ENCODE peak calls at places on chromosomes 4 and X, in ten cellular contexts. One of them, this sample, is unnamed.

GRCh38 chrX:125205084-125205917 is 114.4 kb upstream of the TEX13C start:
- DNase-seq in astrocyte of the spinal cord: peak
- DNase-seq in RWPE1: peak
- DNase-seq in CD14-positive monocyte: no peak
- DNase-seq in cardiac fibroblast: no peak
- DNase-seq in BE2C: peak
- DNase-seq in bronchial epithelial cell: peak
- DNase-seq in fibroblast of mammary gland: peak
- DNase-seq in ovary: no peak
- DNase-seq in SK-N-SH: peak
- DNase-seq in this sample: no peak

GRCh38 chr4:100721077-100721476 is 203.3 kb upstream of the EMCN start:
- DNase-seq in RWPE1: no peak
- DNase-seq in fibroblast of mammary gland: no peak
- DNase-seq in bronchial epithelial cell: no peak
- DNase-seq in SK-N-SH: no peak
- DNase-seq in CD14-positive monocyte: no peak
- DNase-seq in ovary: no peak
- DNase-seq in cardiac fibroblast: no peak
- DNase-seq in BE2C: no peak
- DNase-seq in astrocyte of the spinal cord: no peak
- DNase-seq in this sample: no peak

GRCh38 chrX:23465985-23466384 is 131.3 kb downstream of the PTCHD1 start:
- DNase-seq in BE2C: no peak
- DNase-seq in fibroblast of mammary gland: no peak
- DNase-seq in SK-N-SH: no peak
- DNase-seq in ovary: no peak
- DNase-seq in bronchial epithelial cell: no peak
- DNase-seq in CD14-positive monocyte: no peak
- DNase-seq in astrocyte of the spinal cord: no peak
- DNase-seq in RWPE1: no peak
- DNase-seq in cardiac fibroblast: no peak
- DNase-seq in this sample: no peak

GRCh38 chr4:111020961-111021360 is 398.1 kb upstream of the PITX2 start:
- DNase-seq in SK-N-SH: no peak
- DNase-seq in CD14-positive monocyte: no peak
- DNase-seq in RWPE1: no peak
- DNase-seq in fibroblast of mammary gland: no peak
- DNase-seq in BE2C: no peak
- DNase-seq in astrocyte of the spinal cord: no peak
- DNase-seq in bronchial epithelial cell: no peak
- DNase-seq in cardiac fibroblast: no peak
- DNase-seq in ovary: no peak
- DNase-seq in this sample: no peak

GRCh38 chr4:182454440-182455013 is 211.3 kb downstream of the TENM3 start:
- DNase-seq in BE2C: no peak
- DNase-seq in SK-N-SH: no peak
- DNase-seq in ovary: no peak
- DNase-seq in astrocyte of the spinal cord: peak
- DNase-seq in fibroblast of mammary gland: peak
- DNase-seq in bronchial epithelial cell: no peak
- DNase-seq in RWPE1: no peak
- DNase-seq in cardiac fibroblast: no peak
- DNase-seq in CD14-positive monocyte: no peak
- DNase-seq in this sample: peak

GRCh38 chr4:5137927-5138326 is 86.6 kb downstream of the STK32B start:
- DNase-seq in fibroblast of mammary gland: no peak
- DNase-seq in CD14-positive monocyte: no peak
- DNase-seq in cardiac fibroblast: no peak
- DNase-seq in BE2C: no peak
- DNase-seq in astrocyte of the spinal cord: peak
- DNase-seq in SK-N-SH: no peak
- DNase-seq in bronchial epithelial cell: no peak
- DNase-seq in RWPE1: no peak
- DNase-seq in ovary: no peak
- DNase-seq in this sample: no peak

GRCh38 chr4:23038626-23039245 is 346.0 kb downstream of the GBA3 start:
- DNase-seq in BE2C: no peak
- DNase-seq in CD14-positive monocyte: no peak
- DNase-seq in fibroblast of mammary gland: no peak
- DNase-seq in cardiac fibroblast: no peak
- DNase-seq in ovary: no peak
- DNase-seq in SK-N-SH: no peak
- DNase-seq in RWPE1: no peak
- DNase-seq in astrocyte of the spinal cord: no peak
- DNase-seq in bronchial epithelial cell: no peak
- DNase-seq in this sample: no peak

GRCh38 chr4:80265571-80266266 is 745 bp upstream of the FGF5 start:
- DNase-seq in SK-N-SH: peak
- DNase-seq in astrocyte of the spinal cord: peak
- DNase-seq in BE2C: no peak
- DNase-seq in RWPE1: peak
- DNase-seq in CD14-positive monocyte: no peak
- DNase-seq in bronchial epithelial cell: peak
- DNase-seq in cardiac fibroblast: peak
- DNase-seq in ovary: no peak
- DNase-seq in fibroblast of mammary gland: peak
- DNase-seq in this sample: peak

GRCh38 chr4:82584921-82585320 is 23.1 kb upstream of the TMEM150C start:
- DNase-seq in cardiac fibroblast: no peak
- DNase-seq in RWPE1: no peak
- DNase-seq in ovary: no peak
- DNase-seq in CD14-positive monocyte: no peak
- DNase-seq in fibroblast of mammary gland: no peak
- DNase-seq in BE2C: no peak
- DNase-seq in SK-N-SH: no peak
- DNase-seq in astrocyte of the spinal cord: no peak
- DNase-seq in bronchial epithelial cell: no peak
- DNase-seq in this sample: no peak

GRCh38 chr4:176191974-176192373 is 3.4 kb downstream of the SPATA4 start:
- DNase-seq in fibroblast of mammary gland: peak
- DNase-seq in ovary: no peak
- DNase-seq in astrocyte of the spinal cord: peak
- DNase-seq in BE2C: peak
- DNase-seq in bronchial epithelial cell: peak
- DNase-seq in cardiac fibroblast: no peak
- DNase-seq in SK-N-SH: peak
- DNase-seq in RWPE1: no peak
- DNase-seq in CD14-positive monocyte: no peak
- DNase-seq in this sample: peak

GRCh38 chr4:16450724-16451123 is 224.5 kb upstream of the TAPT1 start:
- DNase-seq in bronchial epithelial cell: no peak
- DNase-seq in CD14-positive monocyte: no peak
- DNase-seq in RWPE1: no peak
- DNase-seq in BE2C: no peak
- DNase-seq in SK-N-SH: peak
- DNase-seq in astrocyte of the spinal cord: no peak
- DNase-seq in cardiac fibroblast: peak
- DNase-seq in ovary: no peak
- DNase-seq in fibroblast of mammary gland: peak
- DNase-seq in this sample: no peak
- TF ChIP-seq CTCF in bronchial epithelial cell: no peak
- TF ChIP-seq CTCF in CD14-positive monocyte: no peak
- TF ChIP-seq CTCF in RWPE1: no peak
- TF ChIP-seq CTCF in BE2C: peak
- TF ChIP-seq CTCF in SK-N-SH: peak
- TF ChIP-seq CTCF in astrocyte of the spinal cord: peak
- TF ChIP-seq CTCF in cardiac fibroblast: peak
- TF ChIP-seq CTCF in ovary: no peak
- TF ChIP-seq CTCF in fibroblast of mammary gland: peak
- TF ChIP-seq CTCF in this sample: peak

DNA sequence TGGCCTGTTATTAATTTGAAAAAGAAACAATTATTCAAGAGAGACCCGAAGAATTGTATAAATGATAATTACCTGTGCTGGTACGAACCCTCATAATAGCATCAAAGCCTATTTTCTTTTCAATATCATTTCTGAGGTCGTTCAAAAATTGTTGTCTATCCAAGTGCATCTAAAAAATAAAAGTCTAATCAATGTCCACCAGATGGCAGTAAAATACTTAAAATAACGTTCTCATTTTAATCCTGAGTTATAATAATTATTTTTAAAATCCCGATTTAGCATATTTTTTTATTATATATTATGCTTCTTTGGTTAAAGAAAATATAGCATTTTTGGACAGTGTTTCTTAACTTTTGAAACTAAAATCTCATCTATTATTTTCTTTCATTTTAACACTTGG is 55.7 kb downstream of the METTL14 start:
- DNase-seq in fibroblast of mammary gland: peak
- DNase-seq in bronchial epithelial cell: peak
- DNase-seq in BE2C: no peak
- DNase-seq in RWPE1: peak
- DNase-seq in astrocyte of the spinal cord: no peak
- DNase-seq in cardiac fibroblast: peak
- DNase-seq in CD14-positive monocyte: no peak
- DNase-seq in ovary: no peak
- DNase-seq in SK-N-SH: peak
- DNase-seq in this sample: peak
- TF ChIP-seq CTCF in fibroblast of mammary gland: peak
- TF ChIP-seq CTCF in bronchial epithelial cell: no peak
- TF ChIP-seq CTCF in BE2C: peak
- TF ChIP-seq CTCF in RWPE1: peak
- TF ChIP-seq CTCF in astrocyte of the spinal cord: peak
- TF ChIP-seq CTCF in cardiac fibroblast: no peak
- TF ChIP-seq CTCF in CD14-positive monocyte: peak
- TF ChIP-seq CTCF in ovary: peak
- TF ChIP-seq CTCF in SK-N-SH: peak
- TF ChIP-seq CTCF in this sample: peak

GRCh38 chrX:152600853-152601635 is 36.7 kb upstream of the GABRQ start:
- DNase-seq in ovary: no peak
- DNase-seq in RWPE1: no peak
- DNase-seq in fibroblast of mammary gland: no peak
- DNase-seq in astrocyte of the spinal cord: no peak
- DNase-seq in cardiac fibroblast: no peak
- DNase-seq in bronchial epithelial cell: no peak
- DNase-seq in BE2C: no peak
- DNase-seq in SK-N-SH: peak
- DNase-seq in CD14-positive monocyte: no peak
- DNase-seq in this sample: no peak

DNA sequence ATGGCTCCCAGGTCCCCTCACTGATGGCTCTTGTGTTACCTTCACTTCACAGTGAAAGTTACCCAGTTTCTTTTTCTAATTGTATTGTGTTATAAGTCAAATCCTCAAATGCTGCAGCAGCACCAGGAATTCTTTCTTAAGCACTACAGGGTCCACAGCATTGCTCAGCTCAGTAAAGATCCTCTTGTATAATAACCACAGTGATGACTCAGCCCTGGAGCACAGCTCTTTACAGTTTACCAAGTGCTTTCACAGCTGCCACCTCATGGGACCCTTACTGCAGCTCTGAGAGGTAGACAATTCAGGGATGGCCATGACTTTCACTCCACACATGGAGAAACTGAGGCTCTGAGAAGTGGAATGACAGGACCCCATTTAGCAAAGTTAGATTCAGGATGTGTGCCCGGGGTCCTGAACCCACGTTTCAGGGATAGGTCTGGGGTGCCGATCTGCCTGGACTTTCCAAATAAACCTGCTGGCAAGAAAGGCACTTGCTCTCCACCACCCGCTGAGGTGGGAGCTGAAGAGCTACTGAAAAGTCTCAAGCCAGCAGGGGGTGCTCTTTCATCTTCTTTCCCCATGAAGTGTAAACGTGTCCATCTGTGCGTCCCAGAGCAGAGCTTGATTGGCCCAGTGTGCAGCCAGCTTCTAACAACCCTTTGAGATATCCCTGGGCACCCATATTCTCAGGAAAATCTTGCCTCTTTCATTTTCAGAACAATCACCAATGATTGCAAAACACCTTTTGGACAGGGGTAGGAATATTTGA is 35.7 kb upstream of the GABRQ start:
- DNase-seq in RWPE1: no peak
- DNase-seq in cardiac fibroblast: no peak
- DNase-seq in BE2C: peak
- DNase-seq in ovary: no peak
- DNase-seq in SK-N-SH: peak
- DNase-seq in astrocyte of the spinal cord: peak
- DNase-seq in CD14-positive monocyte: no peak
- DNase-seq in fibroblast of mammary gland: peak
- DNase-seq in bronchial epithelial cell: peak
- DNase-seq in this sample: peak
- TF ChIP-seq CTCF in RWPE1: no peak
- TF ChIP-seq CTCF in cardiac fibroblast: no peak
- TF ChIP-seq CTCF in BE2C: peak
- TF ChIP-seq CTCF in ovary: no peak
- TF ChIP-seq CTCF in SK-N-SH: peak
- TF ChIP-seq CTCF in astrocyte of the spinal cord: no peak
- TF ChIP-seq CTCF in CD14-positive monocyte: no peak
- TF ChIP-seq CTCF in fibroblast of mammary gland: no peak
- TF ChIP-seq CTCF in bronchial epithelial cell: no peak
- TF ChIP-seq CTCF in this sample: peak

GRCh38 chr4:154916068-154916467 is 135.0 kb downstream of the RBM46 start:
- DNase-seq in astrocyte of the spinal cord: no peak
- DNase-seq in cardiac fibroblast: no peak
- DNase-seq in CD14-positive monocyte: no peak
- DNase-seq in bronchial epithelial cell: no peak
- DNase-seq in SK-N-SH: no peak
- DNase-seq in fibroblast of mammary gland: no peak
- DNase-seq in ovary: no peak
- DNase-seq in BE2C: no peak
- DNase-seq in RWPE1: no peak
- DNase-seq in this sample: no peak

GRCh38 chr4:154908168-154908567 is 127.1 kb downstream of the RBM46 start:
- DNase-seq in fibroblast of mammary gland: peak
- DNase-seq in CD14-positive monocyte: no peak
- DNase-seq in BE2C: no peak
- DNase-seq in cardiac fibroblast: no peak
- DNase-seq in bronchial epithelial cell: peak
- DNase-seq in SK-N-SH: no peak
- DNase-seq in astrocyte of the spinal cord: peak
- DNase-seq in RWPE1: no peak
- DNase-seq in ovary: no peak
- DNase-seq in this sample: peak

GRCh38 chr4:154911608-154912098 is 130.6 kb downstream of the RBM46 start:
- DNase-seq in fibroblast of mammary gland: no peak
- DNase-seq in bronchial epithelial cell: no peak
- DNase-seq in astrocyte of the spinal cord: no peak
- DNase-seq in cardiac fibroblast: no peak
- DNase-seq in ovary: no peak
- DNase-seq in CD14-positive monocyte: no peak
- DNase-seq in RWPE1: no peak
- DNase-seq in SK-N-SH: no peak
- DNase-seq in BE2C: no peak
- DNase-seq in this sample: no peak

DNA sequence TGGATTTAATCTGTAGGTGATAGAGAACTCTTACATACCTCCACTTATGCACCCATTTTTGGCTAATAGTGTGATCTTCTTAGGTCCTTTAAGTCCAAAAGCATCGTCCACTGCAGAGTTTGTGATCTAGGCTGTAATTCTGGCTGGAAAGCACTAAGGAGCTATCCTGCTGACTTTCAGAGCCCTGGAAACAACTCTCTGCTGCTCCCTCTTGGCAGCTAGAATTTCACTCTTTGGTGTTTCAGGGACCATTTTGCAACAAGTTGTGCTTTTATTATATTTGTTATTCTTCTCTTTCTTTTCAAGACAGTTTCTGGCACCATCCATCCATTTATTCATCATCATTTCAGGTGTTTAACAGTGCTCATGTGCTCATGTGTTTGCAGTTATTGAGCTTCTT is 130.0 kb downstream of the RBM46 start:
- DNase-seq in SK-N-SH: peak
- DNase-seq in RWPE1: no peak
- DNase-seq in BE2C: no peak
- DNase-seq in bronchial epithelial cell: peak
- DNase-seq in cardiac fibroblast: peak
- DNase-seq in astrocyte of the spinal cord: no peak
- DNase-seq in CD14-positive monocyte: no peak
- DNase-seq in ovary: no peak
- DNase-seq in fibroblast of mammary gland: peak
- DNase-seq in this sample: peak
- TF ChIP-seq CTCF in SK-N-SH: no peak
- TF ChIP-seq CTCF in RWPE1: no peak
- TF ChIP-seq CTCF in BE2C: peak
- TF ChIP-seq CTCF in bronchial epithelial cell: peak
- TF ChIP-seq CTCF in cardiac fibroblast: peak
- TF ChIP-seq CTCF in astrocyte of the spinal cord: no peak
- TF ChIP-seq CTCF in CD14-positive monocyte: no peak
- TF ChIP-seq CTCF in ovary: no peak
- TF ChIP-seq CTCF in fibroblast of mammary gland: peak
- TF ChIP-seq CTCF in this sample: no peak

This sample was measured in MCF 10A.